ENCODE peak calls at places on chromosomes 3 and 15, in four cellular contexts. R, N, M and G are unnamed samples. For H3K27me3, the result is how much of the 10 kb centered on the place peaks cover.

GRCh38 chr15:60419752-60420151 is 22.0 kb upstream of the ANXA2 start:
- DNase-seq in R (no peak), N (no peak), M (no peak), G (no peak)

GRCh38 chr3:188901126-188901525 is 270.6 kb upstream of the TPRG1 start:
- DNase-seq in R (no peak), N (no peak), M (no peak), G (peak)

GRCh38 chr3:31976302-31976701 is 4.8 kb downstream of the OSBPL10 start:
- DNase-seq in R (no peak), N (no peak), M (no peak), G (no peak)

GRCh38 chr3:121430816-121431215 is 115.0 kb downstream of the POLQ start:
- DNase-seq in R (no peak), N (no peak), M (no peak), G (no peak)

GRCh38 chr3:29758108-29759020 is 477.5 kb downstream of the RBMS3 start:
- DNase-seq in R (no peak), N (no peak), M (no peak), G (no peak)

GRCh38 chr3:79006077-79006476 is 761.7 kb downstream of the ROBO1 start:
- DNase-seq in R (no peak), N (no peak), M (no peak), G (no peak)

GRCh38 chr15:83559310-83559966 is 94.5 kb upstream of the ADAMTSL3 start:
- DNase-seq in R (peak), N (no peak), M (no peak), G (peak)

GRCh38 chr3:52920872-52921271 is 23.5 kb upstream of the STIMATE start:
- DNase-seq in R (no peak), N (no peak), M (no peak), G (no peak)

GRCh38 chr15:101731746-101732145 is 7.5 kb upstream of the TARS3 start:
- DNase-seq in R (no peak), N (no peak), M (no peak), G (no peak)

GRCh38 chr3:194042947-194043346 is 93.0 kb upstream of the HES1 start:
- DNase-seq in R (no peak), N (no peak), M (no peak), G (peak)

GRCh38 chr15:79602731-79603130 is 170.6 kb downstream of the MINAR1 start:
- DNase-seq in R (no peak), N (no peak), M (no peak), G (no peak)

GRCh38 chr15:94607176-94607654 is 375.9 kb downstream of the MCTP2 start:
- DNase-seq in R (no peak), N (no peak), M (peak), G (no peak)

GRCh38 chr15:55515991-55516776 is 8.2 kb upstream of the DNAAF4 start:
- DNase-seq in R (no peak), N (no peak), M (no peak), G (no peak)

GRCh38 chr3:195154793-195155535 is 116.0 kb downstream of the XXYLT1 start:
- DNase-seq in R (peak), N (no peak), M (peak), G (peak)

GRCh38 chr3:65582012-65582717 is 456.6 kb downstream of the MAGI1 start:
- DNase-seq in R (no peak), N (no peak), M (no peak), G (no peak)

GRCh38 chr15:31252386-31252785 is 74.2 kb upstream of the KLF13 start:
- DNase-seq in R (no peak), N (no peak), M (no peak), G (peak)

GRCh38 chr3:2921903-2922302 is 188.3 kb downstream of the IL5RA start:
- DNase-seq in R (no peak), N (no peak), M (no peak), G (no peak)

GRCh38 chr3:112446343-112446742 is 52.9 kb downstream of the BTLA start:
- DNase-seq in R (no peak), N (no peak), M (no peak), G (no peak)

GRCh38 chr3:76954412-76954811 is 85.5 kb upstream of the ROBO2 start:
- DNase-seq in R (no peak), N (no peak), M (no peak), G (no peak)

GRCh38 chr3:153138267-153139210 is 23.5 kb upstream of the RAP2B start:
- DNase-seq in R (peak), N (no peak), M (peak), G (peak)

GRCh38 chr3:54122046-54122801 is at the start of gene CACNA2D3:
- DNase-seq in R (peak), N (no peak), M (peak), G (no peak)

GRCh38 chr3:143901105-143901504 is 52.8 kb upstream of the SLC9A9 start:
- DNase-seq in R (no peak), N (no peak), M (no peak), G (peak)

GRCh38 chr3:190534986-190535385 is 21.1 kb downstream of the IL1RAP start:
- DNase-seq in R (no peak), N (no peak), M (no peak), G (no peak)

GRCh38 chr15:68151277-68151676 is 53.9 kb downstream of the CALML4 start:
- DNase-seq in R (no peak), N (no peak), M (no peak), G (peak)

GRCh38 chr3:122977645-122978466 is 49.7 kb downstream of the SEMA5B start:
- DNase-seq in R (no peak), N (no peak), M (no peak), G (peak)

GRCh38 chr3:141486735-141487418 is at the start of gene RASA2:
- DNase-seq in R (peak), N (no peak), M (peak), G (no peak)

GRCh38 chr15:58957101-58957973 is 23.9 kb upstream of the SLTM start:
- DNase-seq in R (peak), N (no peak), M (no peak), G (peak)

GRCh38 chr3:104066658-104067057 is 1300.1 kb upstream of the ALCAM start:
- DNase-seq in R (no peak), N (no peak), M (no peak), G (peak)

GRCh38 chr3:112811150-112811884 is 35.3 kb downstream of the CD200R1L start:
- DNase-seq in R (no peak), N (no peak), M (peak), G (peak)

GRCh38 chr3:72977060-72977459 is 19.6 kb upstream of the PPP4R2 start:
- DNase-seq in R (no peak), N (no peak), M (no peak), G (no peak)

GRCh38 chr3:183551930-183552329 is 3.6 kb downstream of the KLHL6 start:
- DNase-seq in R (no peak), N (no peak), M (no peak), G (no peak)

GRCh38 chr3:126548556-126549466 is 9.9 kb downstream of the C3orf22 start:
- DNase-seq in R (peak), N (no peak), M (no peak), G (no peak)

GRCh38 chr3:28726840-28727239 is 378.2 kb upstream of the AZI2 start:
- DNase-seq in R (peak), N (no peak), M (peak), G (peak)

GRCh38 chr3:72977463-72977862 is 19.1 kb upstream of the PPP4R2 start:
- DNase-seq in R (no peak), N (no peak), M (no peak), G (no peak)

GRCh38 chr3:17466028-17466427 is 276.4 kb downstream of the TBC1D5 start:
- DNase-seq in R (no peak), N (no peak), M (no peak), G (peak)

DNA sequence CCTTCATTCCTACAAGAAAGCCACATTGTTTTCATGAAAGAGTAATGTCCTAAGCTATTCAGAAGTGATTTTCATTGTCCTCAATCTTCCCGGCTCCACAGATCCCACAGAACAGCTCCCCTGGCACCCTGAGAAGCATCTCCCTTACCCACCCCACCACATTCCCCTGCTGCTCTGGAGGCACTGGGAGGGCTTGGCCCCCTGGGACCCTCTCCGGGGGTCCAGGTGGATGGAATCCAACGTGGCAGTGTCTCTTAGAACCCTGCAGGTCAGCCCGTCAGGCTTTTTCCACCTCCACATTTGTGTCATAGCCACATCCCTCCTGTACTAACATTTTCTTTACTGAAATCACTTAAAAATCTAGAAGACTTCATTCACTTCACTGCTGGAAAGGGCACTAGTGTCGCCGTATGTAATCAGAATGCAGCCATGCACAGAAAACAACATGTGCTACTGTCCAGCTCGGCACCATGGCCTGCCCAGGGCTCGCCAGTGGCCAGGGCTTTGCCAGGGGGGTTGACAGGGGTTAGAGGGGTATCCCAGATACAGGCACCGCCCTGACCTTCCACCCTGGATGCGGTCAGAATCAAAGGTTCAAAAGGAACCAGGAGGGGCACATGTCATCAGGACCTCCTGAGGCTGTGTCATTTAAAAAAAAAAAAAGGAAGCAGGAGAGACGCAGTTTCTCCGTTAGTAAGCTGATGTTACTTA is 106.2 kb downstream of the LSM3 start:
- DNase-seq in R (no peak), N (no peak), M (no peak), G (no peak)
- TF ChIP-seq CTCF in R (no peak), N (no peak), M (no peak), G (no peak)

GRCh38 chr3:10954740-10955139 is 37.8 kb upstream of the SLC6A1 start:
- DNase-seq in R (no peak), N (no peak), M (no peak), G (no peak)
- H3K27me3 ChIP-seq in R (under half), N (under half), M (under half), G (under half)

DNA sequence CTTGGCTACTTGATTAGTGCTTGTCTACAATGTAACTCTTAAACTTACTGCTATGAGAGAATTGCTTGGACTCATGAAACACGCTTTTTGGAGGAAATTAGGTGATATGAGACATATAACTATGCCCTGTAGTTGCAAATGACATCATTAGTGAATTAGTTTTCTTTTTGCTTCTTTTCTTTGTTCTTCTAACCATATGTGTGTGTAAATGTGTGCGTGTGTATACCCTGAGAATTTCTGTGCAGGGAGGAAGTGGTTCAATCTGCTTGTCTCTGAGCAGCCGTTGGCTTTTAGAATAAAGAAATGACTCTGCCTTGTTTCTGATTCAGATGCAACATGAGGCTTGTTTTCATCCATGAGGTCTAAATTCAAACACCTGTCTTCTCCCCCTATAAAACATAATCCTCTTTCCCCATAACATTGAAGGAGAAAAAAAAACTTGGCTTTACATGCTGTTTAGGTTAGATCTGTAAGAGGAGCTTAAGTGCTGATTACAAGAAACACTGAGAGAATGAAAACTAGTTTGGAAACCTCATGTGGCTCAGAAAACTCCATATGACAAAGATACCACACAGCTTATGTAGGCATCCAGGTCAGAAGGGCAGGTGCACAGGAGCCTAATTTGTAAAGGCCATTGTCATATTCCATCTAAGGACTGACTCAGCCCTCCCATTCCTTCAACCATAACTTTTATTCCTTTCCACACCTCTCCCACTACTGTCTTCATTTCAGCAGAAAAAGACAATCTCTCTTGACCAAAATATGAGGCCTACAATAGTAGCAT is 30.5 kb upstream of the BLM start:
- DNase-seq in R (no peak), N (no peak), M (no peak), G (no peak)
- H3K4me3 ChIP-seq in R (no peak), N (no peak), M (no peak), G (no peak)

DNA sequence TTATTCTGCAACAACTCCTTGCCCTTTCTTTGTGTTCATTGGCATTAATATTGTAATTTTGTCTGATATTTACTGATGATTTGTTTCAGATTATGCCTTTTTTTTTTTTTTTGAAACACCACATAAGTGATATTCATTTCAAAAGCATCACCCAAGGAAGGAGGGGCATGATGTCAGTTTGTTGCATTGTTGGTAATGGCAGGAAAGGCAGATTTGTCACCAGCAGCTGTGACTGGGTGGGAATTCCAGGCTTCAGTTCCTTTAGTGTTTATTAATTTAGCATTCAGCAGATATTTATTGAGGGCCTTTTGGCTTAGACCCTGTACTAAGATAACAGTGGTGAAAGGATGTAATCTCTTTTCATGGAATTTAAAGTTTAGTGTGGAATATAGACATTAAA is 19.5 kb downstream of the SENP2 start:
- DNase-seq in R (no peak), N (no peak), M (no peak), G (no peak)
- TF ChIP-seq CTCF in R (no peak), N (no peak), M (no peak), G (no peak)

DNA sequence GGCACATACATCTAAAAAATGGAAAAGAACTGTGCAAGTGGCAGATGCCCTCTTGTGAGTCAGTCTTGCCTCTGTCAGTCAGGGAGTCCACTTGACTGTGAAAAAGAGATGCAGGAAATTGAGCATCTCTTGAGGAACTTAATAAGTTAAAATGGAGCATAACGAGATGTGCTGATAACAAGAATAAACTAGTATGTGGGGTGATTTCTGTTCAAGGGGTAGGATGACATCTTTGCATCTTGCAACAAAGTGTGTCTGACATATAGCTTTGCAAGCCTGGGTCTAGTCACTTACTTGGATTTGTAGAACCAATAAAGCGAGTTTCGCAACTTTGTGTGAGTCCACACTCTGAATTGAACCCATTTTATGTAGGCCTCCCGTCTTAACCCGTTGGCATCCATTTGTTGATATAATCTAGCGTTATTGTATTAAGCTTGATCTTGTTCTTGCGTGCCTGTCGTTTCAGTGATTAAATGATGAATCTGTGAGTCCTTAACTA is 2.2 kb downstream of the USP3 start:
- DNase-seq in R (no peak), N (no peak), M (no peak), G (no peak)
- H3K27me3 ChIP-seq in R (under half), N (under half), M (under half), G (under half)

GRCh38 chr15:44735482-44736260 is 657 bp upstream of the TRIM69 start:
- DNase-seq in R (no peak), N (no peak), M (peak), G (no peak)

GRCh38 chr15:44734839-44735481 is 1.4 kb upstream of the TRIM69 start:
- DNase-seq in R (no peak), N (no peak), M (no peak), G (no peak)

GRCh38 chr15:44738340-44738984 is 2.1 kb downstream of the TRIM69 start:
- DNase-seq in R (no peak), N (no peak), M (no peak), G (no peak)

GRCh38 chr15:44736261-44736765 is at the start of gene TRIM69:
- DNase-seq in R (no peak), N (no peak), M (no peak), G (no peak)
- H3K4me3 ChIP-seq in R (no peak), N (peak), M (no peak), G (no peak)

GRCh38 chr15:88476635-88477038 is 9.1 kb downstream of the MRPS11 start:
- DNase-seq in R (peak), N (no peak), M (no peak), G (peak)
- TF ChIP-seq CTCF in R (peak), N (no peak), M (peak), G (peak)

DNA sequence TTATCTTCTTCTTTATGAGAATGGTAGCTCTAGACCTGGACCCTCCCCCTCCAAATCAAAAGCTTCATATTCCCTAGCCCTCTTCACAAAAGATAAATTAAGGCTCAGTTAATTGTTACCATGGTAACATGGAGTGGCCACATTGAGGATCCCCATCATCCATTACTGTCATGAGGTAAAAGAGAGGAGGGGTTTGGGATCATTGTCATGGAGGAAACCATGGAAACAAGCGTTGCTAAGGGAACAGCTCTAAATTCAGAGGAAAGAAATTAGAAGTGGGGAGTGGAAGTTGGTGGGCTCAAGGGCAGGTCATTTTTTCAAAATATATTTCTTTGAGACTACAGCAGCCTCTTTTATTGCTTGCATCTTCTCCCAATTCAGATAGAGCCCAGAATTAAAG is 11.8 kb upstream of the AEN start:
- DNase-seq in R (no peak), N (no peak), M (no peak), G (no peak)
- H3K27me3 ChIP-seq in R (under half), N (under half), M (under half), G (under half)